ENCODE peak calls at places on chromosomes 3 and 15, in four cellular contexts. Q is left ventricle myocardium inferior, E is neural crest cell, L is non-pigmented ciliary epithelial cell. N is an unnamed sample.
A peak's percentile ranks its signal among the peaks of the same experiment; 100 is the strongest.

GRCh38 chr3:27714101-27714526 is 8.0 kb downstream of the EOMES start:
- DNase-seq in Q (no peak), E (no peak), L (no peak), N (no peak)

GRCh38 chr15:40103124-40103858 is 5.4 kb downstream of the BMF start:
- DNase-seq in E (no peak), L (no peak), Q (peak; percentile 83), N (peak; percentile 75)

GRCh38 chr15:77634266-77634962 is 1.7 kb upstream of the LINGO1 start:
- DNase-seq in Q (peak; percentile 45), L (peak; percentile 6), E (peak; percentile 80), N (peak; percentile 6)

GRCh38 chr3:130516645-130517512 is at the start of gene COL6A6:
- DNase-seq in L (no peak), Q (no peak), E (peak; percentile 6), N (no peak)

GRCh38 chr15:62112616-62113593 is 46.1 kb downstream of the C2CD4A start:
- DNase-seq in Q (no peak), L (peak; percentile 68), E (no peak), N (no peak)

GRCh38 chr15:48190932-48191573 is 412 bp upstream of the CTXN2 start:
- DNase-seq in L (peak; percentile 27), E (peak; percentile 90), Q (peak; percentile 48), N (no peak)

GRCh38 chr15:80163217-80163616 is 10.4 kb downstream of the FAH start:
- DNase-seq in Q (no peak), E (no peak), L (no peak), N (no peak)

GRCh38 chr15:34336947-34337556 is 529 bp downstream of the SLC12A6 start:
- DNase-seq in Q (no peak), E (no peak), L (no peak), N (no peak)

GRCh38 chr3:25021816-25022215 is 406.2 kb upstream of the RARB start:
- DNase-seq in E (no peak), L (peak; percentile 41), Q (no peak), N (no peak)

GRCh38 chr15:52144656-52145055 is 32.1 kb upstream of the BCL2L10 start:
- DNase-seq in E (no peak), L (no peak), Q (no peak), N (no peak)

GRCh38 chr3:17678116-17678741 is 64.2 kb downstream of the TBC1D5 start:
- DNase-seq in L (peak; percentile 30), E (no peak), Q (no peak), N (no peak)

GRCh38 chr3:117322866-117323265 is 613.3 kb downstream of the TUSC7 start:
- DNase-seq in Q (no peak), L (no peak), E (no peak), N (no peak)

GRCh38 chr3:5023777-5024346 is 44.6 kb downstream of the BHLHE40 start:
- DNase-seq in L (no peak), Q (no peak), E (no peak), N (peak; percentile 11)

GRCh38 chr15:78338756-78339155 is 1.4 kb upstream of the CRABP1 start:
- DNase-seq in E (no peak), Q (no peak), L (no peak), N (no peak)

GRCh38 chr3:178680489-178680888 is 144.3 kb downstream of the KCNMB2 start:
- DNase-seq in L (no peak), Q (no peak), E (no peak), N (no peak)

GRCh38 chr15:92958105-92958504 is 58.0 kb downstream of the CHD2 start:
- DNase-seq in L (peak; percentile 54), E (no peak), Q (no peak), N (no peak)

GRCh38 chr15:68646156-68646555 is 67.4 kb downstream of the CORO2B start:
- DNase-seq in E (no peak), L (no peak), Q (no peak), N (peak; percentile 82)

GRCh38 chr15:59020321-59020720 is 32.9 kb downstream of the RNF111 start:
- DNase-seq in L (no peak), Q (no peak), E (no peak), N (no peak)

GRCh38 chr3:193593666-193594025 is 638 bp downstream of the OPA1 start:
- DNase-seq in E (no peak), L (no peak), Q (no peak), N (no peak)

GRCh38 chr3:95705786-95706418 is 1108.5 kb upstream of the EPHA6 start:
- DNase-seq in L (no peak), E (no peak), Q (no peak), N (no peak)

GRCh38 chr3:101988591-101988990 is 139.3 kb downstream of the NFKBIZ start:
- DNase-seq in E (no peak), Q (no peak), L (no peak), N (no peak)

GRCh38 chr15:49881433-49881832 is 237.6 kb downstream of the ATP8B4 start:
- DNase-seq in L (no peak), E (no peak), Q (no peak), N (no peak)

GRCh38 chr15:47206358-47206978 is 510.8 kb upstream of the SEMA6D start:
- DNase-seq in E (no peak), L (no peak), Q (no peak), N (no peak)

GRCh38 chr3:100635273-100635701 is 25.9 kb downstream of the ADGRG7 start:
- DNase-seq in L (no peak), Q (no peak), E (no peak), N (no peak)

GRCh38 chr3:129304553-129305222 is 26.0 kb downstream of the HMCES start:
- DNase-seq in E (no peak), Q (no peak), L (no peak), N (no peak)

GRCh38 chr3:149892371-149892770 is 78.3 kb downstream of the PFN2 start:
- DNase-seq in L (no peak), Q (no peak), E (no peak), N (no peak)

GRCh38 chr3:97979610-97980009 is 7.4 kb upstream of the RIOX2 start:
- DNase-seq in L (no peak), E (no peak), Q (peak; percentile 43), N (no peak)

GRCh38 chr15:38647683-38648082 is 83.1 kb upstream of the RASGRP1 start:
- DNase-seq in E (no peak), L (no peak), Q (no peak), N (no peak)

GRCh38 chr3:99681512-99681911 is 43.1 kb downstream of the COL8A1 start:
- DNase-seq in Q (no peak), E (no peak), L (no peak), N (no peak)

GRCh38 chr15:54659668-54660067 is 537.1 kb downstream of the RSL24D1 start:
- DNase-seq in L (no peak), E (no peak), Q (no peak), N (no peak)

GRCh38 chr3:32117324-32117723 is 10.9 kb downstream of the GPD1L start:
- DNase-seq in E (no peak), Q (no peak), L (no peak), N (no peak)

GRCh38 chr3:16216373-16216935 is 42.0 kb downstream of the GALNT15 start:
- DNase-seq in E (no peak), Q (no peak), L (no peak), N (no peak)

GRCh38 chr3:51375136-51375535 is 10.0 kb upstream of the MANF start:
- DNase-seq in E (no peak), Q (no peak), L (no peak), N (no peak)

GRCh38 chr3:44419923-44420650 is 57.4 kb downstream of the ZNF445 start:
- DNase-seq in E (no peak), Q (no peak), L (no peak), N (no peak)

GRCh38 chr15:90191795-90192494 is 9.2 kb upstream of the SEMA4B start:
- DNase-seq in E (no peak), L (no peak), Q (peak; percentile 75), N (peak; percentile 89)